ENCODE peak calls at places on chromosomes 11 and 22, in seven cellular contexts. K is SK-N-SH, U is stomach, C is sigmoid colon, H is ovary, M is tibial nerve, A is K562. Q is an unnamed sample.
A peak's percentile ranks its signal among the peaks of the same experiment; 100 is the strongest.

GRCh38 chr11:113778111-113778910 is 1.3 kb upstream of the CLDN25 start:
- DNase-seq in M (no peak), K (peak; percentile 58), C (no peak), U (peak; percentile 51), A (no peak), H (no peak), Q (no peak)

GRCh38 chr22:42780070-42780540 is 59.4 kb upstream of the A4GALT start:
- DNase-seq in C (no peak), H (peak; percentile 65), M (peak; percentile 90), K (peak; percentile 61), A (peak; percentile 47), U (peak; percentile 51), Q (peak; percentile 51)

GRCh38 chr11:108973402-108974119 is 308.7 kb downstream of the DDX10 start:
- DNase-seq in A (no peak), U (no peak), C (no peak), M (no peak), K (no peak), H (no peak), Q (no peak)

GRCh38 chr22:25331050-25331449 is 111.6 kb downstream of the CRYBB2 start:
- DNase-seq in M (no peak), U (no peak), C (no peak), H (no peak), K (no peak), A (no peak), Q (no peak)

GRCh38 chr11:69014084-69014935 is 1.3 kb upstream of the MRGPRF start:
- DNase-seq in H (peak; percentile 84), A (no peak), M (no peak), C (peak; percentile 96), U (peak; percentile 44), K (peak; percentile 69), Q (peak; percentile 79)

GRCh38 chr22:36052505-36052941 is 23.9 kb upstream of the RBFOX2 start:
- DNase-seq in U (peak; percentile 33), K (no peak), M (no peak), H (no peak), A (peak; percentile 60), C (no peak), Q (peak; percentile 26)

GRCh38 chr11:58575377-58576020 is at the start of gene LPXN:
- DNase-seq in K (no peak), C (no peak), M (peak; percentile 14), A (no peak), U (no peak), H (no peak), Q (no peak)

GRCh38 chr22:37557321-37558001 is 2.8 kb upstream of the CDC42EP1 start:
- DNase-seq in H (no peak), U (no peak), C (no peak), M (no peak), K (no peak), A (no peak), Q (no peak)

GRCh38 chr11:44865866-44866272 is 84.8 kb downstream of the TP53I11 start:
- DNase-seq in M (no peak), H (no peak), C (peak; percentile 85), K (peak; percentile 57), U (peak; percentile 59), A (no peak), Q (no peak)

DNA sequence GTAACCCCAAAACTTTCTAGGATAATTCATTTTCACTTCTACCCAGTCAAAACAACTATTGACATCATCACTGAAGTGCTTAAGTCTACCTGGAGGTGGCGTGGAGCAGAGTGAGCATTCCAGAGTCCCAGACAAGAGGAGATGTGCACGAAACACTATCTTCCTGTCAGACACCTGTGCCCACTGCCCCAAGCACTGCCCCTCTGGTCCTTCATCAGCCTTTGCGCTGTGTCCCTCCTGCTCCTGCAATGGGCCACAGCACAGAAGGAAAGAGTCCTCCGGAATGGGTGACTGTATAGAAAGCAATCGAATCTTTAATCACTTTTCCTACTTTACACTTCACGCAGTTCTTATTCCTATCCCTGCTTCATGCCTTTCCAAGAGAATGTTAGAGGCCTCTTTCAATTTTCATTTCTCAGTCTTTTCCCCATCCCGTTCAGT is 512 bp upstream of the GRIA4 start:
- DNase-seq in C (no peak), U (no peak), H (no peak), A (peak; percentile 10), M (no peak), K (peak; percentile 59), Q (no peak)
- H3K4me1 ChIP-seq in C (no peaks in the 10 kb centered on the region), U (no peaks in the 10 kb centered on the region), H (peaks cover 1% of the 10 kb centered on the region), A (no peaks in the 10 kb centered on the region), M (no peaks in the 10 kb centered on the region), K (peaks cover 7% of the 10 kb centered on the region), Q (peaks cover 12% of the 10 kb centered on the region)

DNA sequence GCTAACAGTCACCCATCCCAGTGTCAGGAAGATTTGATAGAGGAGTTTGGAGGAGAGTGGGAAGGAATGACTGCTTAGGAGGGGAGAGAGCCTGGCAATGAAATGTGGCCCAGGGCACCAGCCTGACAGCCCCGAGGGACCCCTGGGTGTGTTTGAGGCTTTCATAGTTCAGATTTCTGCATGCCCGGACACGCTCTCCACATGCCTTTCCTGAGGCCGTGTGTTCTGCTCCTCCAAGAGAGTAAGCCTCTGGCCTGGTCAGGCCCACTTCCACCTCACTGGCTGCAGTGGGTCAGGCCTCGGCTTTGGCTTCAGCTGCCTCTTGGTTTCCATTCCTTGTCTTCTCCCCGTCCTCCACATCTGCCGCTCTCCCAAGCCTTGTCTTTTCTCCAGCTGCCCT is 78.4 kb downstream of the C22orf31 start:
- DNase-seq in C (no peak), M (no peak), H (no peak), A (no peak), U (no peak), K (no peak), Q (no peak)
- H3K27me3 ChIP-seq in C (no peaks in the 10 kb centered on the region), M (no peaks in the 10 kb centered on the region), H (no peaks in the 10 kb centered on the region), A (no peaks in the 10 kb centered on the region), U (no peaks in the 10 kb centered on the region), K (no peaks in the 10 kb centered on the region), Q (no peaks in the 10 kb centered on the region)

GRCh38 chr22:44505796-44506354 is 7.8 kb upstream of the RTL6 start:
- DNase-seq in K (no peak), M (no peak), A (no peak), C (no peak), U (no peak), H (no peak), Q (no peak)
- TF ChIP-seq EP300 in K (no peak), M (no peak), A (no peak), C (no peak), U (no peak), H (no peak), Q (no peak)

DNA sequence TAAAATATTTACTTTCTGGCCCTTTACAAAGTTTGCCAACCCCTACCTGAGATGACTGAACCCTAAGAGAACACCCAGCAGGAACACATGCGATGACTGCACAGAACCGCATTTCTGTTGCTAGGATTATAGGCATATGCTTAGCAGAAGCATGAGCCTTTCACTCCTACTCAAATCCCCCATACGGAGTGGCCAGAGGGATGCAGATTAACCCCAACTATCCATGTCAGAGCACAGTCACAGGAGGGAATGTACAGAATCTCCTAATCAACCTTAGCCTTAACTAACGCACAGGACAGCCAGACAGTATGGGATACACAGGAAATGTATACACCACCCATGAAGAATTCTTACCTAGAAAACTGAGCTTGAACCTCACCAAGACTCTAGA is 6.2 kb downstream of the HPS4 start:
- DNase-seq in C (no peak), K (no peak), U (no peak), M (no peak), A (no peak), H (no peak), Q (no peak)
- H3K4me1 ChIP-seq in C (no peaks in the 10 kb centered on the region), K (peaks cover 10% of the 10 kb centered on the region), U (peaks cover 31% of the 10 kb centered on the region), M (peaks cover 27% of the 10 kb centered on the region), A (peaks cover 36% of the 10 kb centered on the region), H (peaks cover 10% of the 10 kb centered on the region), Q (peaks cover 24% of the 10 kb centered on the region)

GRCh38 chr11:10933455-10934292 is 75.8 kb upstream of the ZBED5 start:
- DNase-seq in M (peak; percentile 95), U (peak; percentile 90), K (peak; percentile 78), C (peak; percentile 97), A (peak; percentile 81), H (peak; percentile 93), Q (peak; percentile 88)
- H3K27me3 ChIP-seq in M (no peaks in the 10 kb centered on the region), U (peaks cover 9% of the 10 kb centered on the region), K (no peaks in the 10 kb centered on the region), C (no peaks in the 10 kb centered on the region), A (no peaks in the 10 kb centered on the region), H (no peaks in the 10 kb centered on the region), Q (no peaks in the 10 kb centered on the region)

GRCh38 chr22:38745676-38746460 is 9.9 kb downstream of the SUN2 start:
- DNase-seq in H (no peak), U (no peak), M (no peak), K (no peak), A (no peak), C (no peak), Q (no peak)

GRCh38 chr22:38741576-38741975 is 14.2 kb downstream of the SUN2 start:
- DNase-seq in A (no peak), C (no peak), M (no peak), K (no peak), U (no peak), H (no peak), Q (no peak)

GRCh38 chr22:38742176-38742942 is 13.4 kb downstream of the SUN2 start:
- DNase-seq in H (no peak), K (no peak), C (no peak), U (no peak), M (no peak), A (no peak), Q (no peak)

GRCh38 chr22:38748487-38749136 is 7.2 kb downstream of the SUN2 start:
- DNase-seq in K (no peak), M (no peak), U (no peak), A (no peak), C (no peak), H (no peak), Q (no peak)

DNA sequence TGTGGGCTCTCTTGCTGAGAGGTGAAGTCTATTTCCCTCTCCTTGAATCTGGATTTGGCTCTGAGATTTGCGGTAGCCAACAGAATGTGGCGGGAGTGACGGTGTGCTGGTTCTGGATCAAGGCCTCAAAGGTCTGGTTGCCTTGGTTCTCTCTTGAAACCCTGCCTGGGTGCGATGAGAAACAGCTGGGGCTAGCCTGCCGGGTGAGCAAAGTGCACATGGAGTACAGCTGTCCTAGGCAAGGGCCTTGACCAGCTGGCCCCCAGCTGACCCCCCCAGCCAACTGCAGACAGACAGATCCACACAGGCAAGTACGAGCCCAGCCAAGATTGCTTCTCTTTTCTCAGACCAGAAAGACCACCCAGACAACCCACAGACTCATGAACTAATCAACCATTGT is 10.8 kb downstream of the SUN2 start:
- DNase-seq in H (no peak), K (no peak), U (no peak), C (no peak), A (no peak), M (no peak), Q (no peak)
- TF ChIP-seq EP300 in H (no peak), K (no peak), U (no peak), C (no peak), A (no peak), M (no peak), Q (no peak)